ENCODE peak calls at places on chromosomes 7 and 10, in six cellular contexts. C is IMR-90, X is A172, T is naive B cell, W is activated B cell treated with CpG ODN at 0.5 μM for 24 hours, M is SHP77 treated with DMSO at 0.1 percent for 48 hours. B is an unnamed sample.

GRCh38 chr10:88117227-88117626 is 253.8 kb downstream of the PTEN start:
- DNase-seq in C (no peak), X (no peak), T (no peak), W (no peak), M (no peak), B (no peak)

GRCh38 chr10:71725998-71726672 is 6.6 kb upstream of the C10orf105 start:
- DNase-seq in C (peak; percentile 39), X (no peak), T (no peak), W (no peak), M (no peak), B (peak; percentile 66)

GRCh38 chr7:82312646-82313045 is 130.9 kb downstream of the CACNA2D1 start:
- DNase-seq in C (no peak), X (no peak), T (no peak), W (no peak), M (no peak), B (no peak)

GRCh38 chr7:151368136-151368571 is 26.5 kb downstream of the NUB1 start:
- DNase-seq in C (peak; percentile 69), X (peak; percentile 80), T (peak; percentile 75), W (peak; percentile 64), M (peak; percentile 58), B (peak; percentile 91)

GRCh38 chr7:151272410-151272809 is 23.9 kb upstream of the SMARCD3 start:
- DNase-seq in C (no peak), X (no peak), T (no peak), W (no peak), M (no peak), B (no peak)

GRCh38 chr10:11587860-11588259 is 23.6 kb downstream of the USP6NL start:
- DNase-seq in C (no peak), X (no peak), T (no peak), W (no peak), M (no peak), B (no peak)

GRCh38 chr7:80415522-80415921 is 96.3 kb downstream of the GNAT3 start:
- DNase-seq in C (peak; percentile 60), X (no peak), T (no peak), W (no peak), M (no peak), B (no peak)

GRCh38 chr7:48943279-48943990 is 19.1 kb downstream of the CDC14C start:
- DNase-seq in C (no peak), X (no peak), T (no peak), W (no peak), M (no peak), B (no peak)

GRCh38 chr10:16014469-16014868 is 154.2 kb upstream of the MINDY3 start:
- DNase-seq in C (no peak), X (no peak), T (no peak), W (no peak), M (no peak), B (no peak)

GRCh38 chr10:111756541-111757061 is 427.0 kb downstream of the GPAM start:
- DNase-seq in C (no peak), X (peak; percentile 4), T (no peak), W (no peak), M (peak; percentile 36), B (peak; percentile 61)

GRCh38 chr7:151542606-151543130 is 23.0 kb upstream of the RHEB start:
- DNase-seq in C (no peak), X (no peak), T (no peak), W (no peak), M (no peak), B (no peak)

GRCh38 chr7:2048531-2048930 is 184.2 kb downstream of the MAD1L1 start:
- DNase-seq in C (no peak), X (no peak), T (no peak), W (no peak), M (no peak), B (no peak)

GRCh38 chr10:13139150-13139549 is 22.2 kb upstream of the MCM10 start:
- DNase-seq in C (no peak), X (no peak), T (no peak), W (no peak), M (no peak), B (peak; percentile 57)

GRCh38 chr7:14309432-14309831 is 320.0 kb upstream of the ETV1 start:
- DNase-seq in C (no peak), X (no peak), T (no peak), W (no peak), M (no peak), B (no peak)

GRCh38 chr10:118792501-118792900 is 37.7 kb upstream of the CACUL1 start:
- DNase-seq in C (no peak), X (peak; percentile 19), T (no peak), W (no peak), M (no peak), B (no peak)

GRCh38 chr7:19099194-19099593 is 18.2 kb downstream of the TWIST1 start:
- DNase-seq in C (no peak), X (no peak), T (no peak), W (no peak), M (no peak), B (no peak)

GRCh38 chr7:24877790-24878311 is 102.1 kb downstream of the OSBPL3 start:
- DNase-seq in C (peak; percentile 42), X (no peak), T (peak; percentile 24), W (no peak), M (no peak), B (no peak)

GRCh38 chr7:129069021-129069420 is 14.1 kb upstream of the TNPO3 start:
- DNase-seq in C (no peak), X (no peak), T (no peak), W (no peak), M (no peak), B (no peak)

GRCh38 chr7:128841961-128842673 is 11.9 kb downstream of the FLNC start:
- DNase-seq in C (peak; percentile 69), X (no peak), T (peak; percentile 36), W (peak; percentile 49), M (no peak), B (peak; percentile 96)

GRCh38 chr7:105826143-105826542 is 50.3 kb downstream of the ATXN7L1 start:
- DNase-seq in C (peak; percentile 34), X (no peak), T (no peak), W (no peak), M (no peak), B (no peak)

B was measured in iPS-NIHi11.